ENCODE peak calls at places on chromosomes 16 and 17, in nine cellular contexts. W, L, Y, E, G, K, J, S and N are unnamed samples.

GRCh38 chr17:44012391-44012790 is 2.4 kb downstream of the TMEM101 start:
- DNase-seq in W (no peak), L (no peak), Y (no peak), E (no peak), G (no peak), K (no peak), J (no peak), S (no peak), N (no peak)

GRCh38 chr17:30188211-30188939 is 47.1 kb downstream of the SLC6A4 start:
- DNase-seq in W (no peak), L (no peak), Y (no peak), E (no peak), G (no peak), K (no peak), J (no peak), S (peak; percentile 15), N (no peak)

GRCh38 chr17:28898261-28898955 is 875 bp upstream of the FLOT2 start:
- DNase-seq in W (no peak), L (no peak), Y (no peak), E (no peak), G (no peak), K (no peak), J (no peak), S (no peak), N (no peak)

GRCh38 chr17:28612531-28612930 is 1.5 kb downstream of the RSKR start:
- DNase-seq in W (no peak), L (no peak), Y (no peak), E (peak; percentile 33), G (no peak), K (no peak), J (no peak), S (no peak), N (no peak)

GRCh38 chr17:8122923-8123694 is 797 bp downstream of the HES7 start:
- DNase-seq in W (peak; percentile 28), L (no peak), Y (peak; percentile 35), E (peak; percentile 37), G (no peak), K (peak; percentile 70), J (no peak), S (peak; percentile 45), N (no peak)

GRCh38 chr16:11668590-11669379 is 530 bp downstream of the SNN start:
- DNase-seq in W (no peak), L (peak; percentile 35), Y (peak; percentile 44), E (no peak), G (no peak), K (peak; percentile 44), J (no peak), S (peak; percentile 65), N (no peak)

GRCh38 chr17:50290074-50290702 is 15.9 kb downstream of the TMEM92 start:
- DNase-seq in W (peak; percentile 99), L (no peak), Y (no peak), E (no peak), G (peak; percentile 28), K (peak; percentile 99), J (no peak), S (peak; percentile 27), N (no peak)

GRCh38 chr16:31695667-31696066 is 168.0 kb downstream of the AHSP start:
- DNase-seq in W (no peak), L (no peak), Y (no peak), E (peak; percentile 78), G (no peak), K (no peak), J (no peak), S (peak; percentile 41), N (peak; percentile 10)

GRCh38 chr16:4894276-4895150 is 42.4 kb downstream of the PPL start:
- DNase-seq in W (no peak), L (no peak), Y (no peak), E (no peak), G (no peak), K (peak; percentile 17), J (no peak), S (no peak), N (no peak)

GRCh38 chr17:58532555-58532951 is 18.1 kb upstream of the MTMR4 start:
- DNase-seq in W (no peak), L (no peak), Y (no peak), E (no peak), G (no peak), K (no peak), J (no peak), S (peak; percentile 21), N (no peak)

GRCh38 chr17:16937431-16937830 is 34.5 kb downstream of the TNFRSF13B start:
- DNase-seq in W (no peak), L (no peak), Y (peak; percentile 1), E (no peak), G (no peak), K (no peak), J (no peak), S (no peak), N (no peak)

GRCh38 chr17:40499551-40500189 is 1.8 kb downstream of the TNS4 start:
- DNase-seq in W (peak; percentile 52), L (peak; percentile 74), Y (peak; percentile 87), E (no peak), G (peak; percentile 14), K (peak; percentile 87), J (peak; percentile 50), S (peak; percentile 86), N (peak; percentile 42)